ENCODE peak calls at places on chromosome 17, in four cellular contexts. P is NCI-H1417, K is cardiac fibroblast, T is EH. X is an unnamed sample.

GRCh38 chr17:30780343-30780742 is 44.1 kb downstream of the CRLF3 start:
- DNase-seq in T (no peak), K (no peak), P (no peak), X (no peak)

GRCh38 chr17:8056232-8056975 is 17.5 kb downstream of the ALOX15B start:
- DNase-seq in T (peak; percentile 42), P (peak; percentile 66), K (peak; percentile 95), X (no peak)

GRCh38 chr17:81335388-81336157 is 40.5 kb upstream of the SLC38A10 start:
- DNase-seq in P (no peak), T (no peak), K (no peak), X (no peak)

GRCh38 chr17:69188064-69188463 is 40.6 kb downstream of the ABCA10 start:
- DNase-seq in K (no peak), P (no peak), T (no peak), X (no peak)

GRCh38 chr17:8841844-8842243 is 25.6 kb downstream of the PIK3R6 start:
- DNase-seq in T (no peak), P (no peak), K (no peak), X (no peak)

GRCh38 chr17:58710948-58711552 is 18.6 kb downstream of the RAD51C start:
- DNase-seq in P (peak; percentile 81), T (peak; percentile 65), K (peak; percentile 83), X (peak; percentile 88)

GRCh38 chr17:42670199-42670924 is 6.4 kb downstream of the PLEKHH3 start:
- DNase-seq in P (no peak), T (no peak), K (no peak), X (no peak)

GRCh38 chr17:66829386-66829864 is 5.5 kb upstream of the CACNG5 start:
- DNase-seq in K (peak; percentile 71), P (no peak), T (peak; percentile 73), X (no peak)

GRCh38 chr17:83180264-83180995 is 101.0 kb downstream of the METRNL start:
- DNase-seq in T (no peak), K (no peak), P (peak; percentile 25), X (no peak)

GRCh38 chr17:29593546-29594440 is 861 bp downstream of the ANKRD13B start:
- DNase-seq in K (no peak), T (peak; percentile 37), P (peak; percentile 65), X (peak; percentile 51)

GRCh38 chr17:4508207-4508606 is 9.5 kb downstream of the SPNS2 start:
- DNase-seq in P (no peak), K (no peak), T (no peak), X (no peak)

GRCh38 chr17:56045907-56046306 is 107.4 kb upstream of the ANKFN1 start:
- DNase-seq in P (no peak), T (no peak), K (no peak), X (no peak)

GRCh38 chr17:67999291-67999911 is 3.1 kb upstream of the C17orf58 start:
- DNase-seq in K (peak; percentile 7), T (peak; percentile 31), P (no peak), X (no peak)

GRCh38 chr17:37043201-37043600 is 94.4 kb downstream of the AATF start:
- DNase-seq in T (no peak), K (peak; percentile 5), P (no peak), X (no peak)

GRCh38 chr17:68732301-68732749 is 131.2 kb upstream of the FAM20A start:
- DNase-seq in K (no peak), T (no peak), P (no peak), X (no peak)

GRCh38 chr17:28033972-28034714 is 8.3 kb upstream of the NLK start:
- DNase-seq in P (no peak), K (peak; percentile 97), T (peak; percentile 96), X (no peak)

GRCh38 chr17:61389670-61390478 is 9.8 kb upstream of the TBX2 start:
- DNase-seq in K (peak; percentile 60), P (no peak), T (peak; percentile 55), X (no peak)

GRCh38 chr17:29931253-29931932 is 1.4 kb upstream of the SSH2 start:
- DNase-seq in T (peak; percentile 84), K (peak; percentile 84), P (peak; percentile 96), X (peak; percentile 96)

GRCh38 chr17:79160980-79161621 is 86.5 kb downstream of the ENGASE start:
- DNase-seq in K (peak; percentile 52), P (peak; percentile 52), T (peak; percentile 8), X (no peak)

GRCh38 chr17:2814499-2815341 is 18.5 kb downstream of the RAP1GAP2 start:
- DNase-seq in P (no peak), T (no peak), K (no peak), X (no peak)

X was measured in NCI-H1694.